ENCODE peak calls at places on chromosomes 16 and 17, in four cellular contexts. One of them, this sample, is unnamed.

GRCh38 chr17:68296217-68297140 is 5.2 kb downstream of the ARSG start:
- DNase-seq in A549: no peak
- DNase-seq in WTC11: no peak
- DNase-seq in K562: no peak
- DNase-seq in this sample: no peak

GRCh38 chr17:60416368-60416925 is 5.8 kb upstream of the CHCT1 start:
- DNase-seq in A549: no peak
- DNase-seq in WTC11: no peak
- DNase-seq in K562: no peak
- DNase-seq in this sample: no peak

GRCh38 chr16:52912565-52913173 is 140.0 kb downstream of the CHD9NB start:
- DNase-seq in A549: peak
- DNase-seq in WTC11: peak
- DNase-seq in K562: peak
- DNase-seq in this sample: peak

GRCh38 chr16:66913711-66914110 is 5.0 kb downstream of the CDH16 start:
- DNase-seq in A549: no peak
- DNase-seq in WTC11: no peak
- DNase-seq in K562: no peak
- DNase-seq in this sample: no peak

GRCh38 chr17:59621771-59622170 is 2.1 kb downstream of the CLTC start:
- DNase-seq in A549: no peak
- DNase-seq in WTC11: no peak
- DNase-seq in K562: no peak
- DNase-seq in this sample: no peak

GRCh38 chr17:43211480-43212402 is at the start of gene TMEM106A:
- DNase-seq in A549: peak
- DNase-seq in WTC11: peak
- DNase-seq in K562: no peak
- DNase-seq in this sample: peak

GRCh38 chr16:59880626-59881025 is 1146.5 kb upstream of the GOT2 start:
- DNase-seq in A549: no peak
- DNase-seq in WTC11: no peak
- DNase-seq in K562: no peak
- DNase-seq in this sample: no peak

GRCh38 chr17:42023524-42024349 is 3.8 kb downstream of the NKIRAS2 start:
- DNase-seq in A549: no peak
- DNase-seq in WTC11: no peak
- DNase-seq in K562: peak
- DNase-seq in this sample: no peak

GRCh38 chr16:67969286-67970039 is 1.0 kb upstream of the SLC12A4 start:
- DNase-seq in A549: no peak
- DNase-seq in WTC11: peak
- DNase-seq in K562: peak
- DNase-seq in this sample: peak

GRCh38 chr16:90031931-90032663 is 12.8 kb upstream of the DBNDD1 start:
- DNase-seq in A549: no peak
- DNase-seq in WTC11: no peak
- DNase-seq in K562: peak
- DNase-seq in this sample: peak

GRCh38 chr16:21227886-21228285 is 5.6 kb upstream of the ANKS4B start:
- DNase-seq in A549: no peak
- DNase-seq in WTC11: no peak
- DNase-seq in K562: no peak
- DNase-seq in this sample: no peak

GRCh38 chr17:50102164-50102991 is 7.2 kb downstream of the PDK2 start:
- DNase-seq in A549: no peak
- DNase-seq in WTC11: no peak
- DNase-seq in K562: no peak
- DNase-seq in this sample: no peak

GRCh38 chr16:70522216-70523000 is 946 bp downstream of the COG4 start:
- DNase-seq in A549: no peak
- DNase-seq in WTC11: no peak
- DNase-seq in K562: no peak
- DNase-seq in this sample: no peak

GRCh38 chr17:73722163-73722562 is 77.9 kb upstream of the SDK2 start:
- DNase-seq in A549: no peak
- DNase-seq in WTC11: no peak
- DNase-seq in K562: no peak
- DNase-seq in this sample: no peak

GRCh38 chr16:31331807-31332301 is 23.1 kb upstream of the ITGAX start:
- DNase-seq in A549: no peak
- DNase-seq in WTC11: no peak
- DNase-seq in K562: peak
- DNase-seq in this sample: no peak

GRCh38 chr17:78166416-78166815 is 2.0 kb upstream of the SYNGR2 start:
- DNase-seq in A549: no peak
- DNase-seq in WTC11: no peak
- DNase-seq in K562: no peak
- DNase-seq in this sample: no peak

GRCh38 chr16:78290498-78291271 is 191.2 kb downstream of the WWOX start:
- DNase-seq in A549: no peak
- DNase-seq in WTC11: no peak
- DNase-seq in K562: no peak
- DNase-seq in this sample: no peak

GRCh38 chr16:66649636-66650205 is 45.2 kb downstream of the CMTM3 start:
- DNase-seq in A549: no peak
- DNase-seq in WTC11: no peak
- DNase-seq in K562: no peak
- DNase-seq in this sample: no peak

GRCh38 chr17:34709108-34709779 is 129.9 kb downstream of the TMEM132E start:
- DNase-seq in A549: no peak
- DNase-seq in WTC11: no peak
- DNase-seq in K562: no peak
- DNase-seq in this sample: no peak

GRCh38 chr17:9726291-9726690 is 65.1 kb downstream of the DHRS7C start:
- DNase-seq in A549: no peak
- DNase-seq in WTC11: no peak
- DNase-seq in K562: no peak
- DNase-seq in this sample: no peak

GRCh38 chr16:4433228-4433627 is 7.6 kb downstream of the DNAJA3 start:
- DNase-seq in A549: no peak
- DNase-seq in WTC11: no peak
- DNase-seq in K562: no peak
- DNase-seq in this sample: no peak

GRCh38 chr16:88931373-88931900 is 45.6 kb downstream of the CBFA2T3 start:
- DNase-seq in A549: no peak
- DNase-seq in WTC11: no peak
- DNase-seq in K562: no peak
- DNase-seq in this sample: no peak

GRCh38 chr16:15031596-15031995 is 24.3 kb downstream of the NTAN1 start:
- DNase-seq in A549: no peak
- DNase-seq in WTC11: no peak
- DNase-seq in K562: no peak
- DNase-seq in this sample: no peak

GRCh38 chr17:30337393-30337999 is 3.6 kb upstream of the TMIGD1 start:
- DNase-seq in A549: no peak
- DNase-seq in WTC11: no peak
- DNase-seq in K562: no peak
- DNase-seq in this sample: no peak

GRCh38 chr17:13765701-13766100 is 164.0 kb upstream of the HS3ST3A1 start:
- DNase-seq in A549: no peak
- DNase-seq in WTC11: no peak
- DNase-seq in K562: no peak
- DNase-seq in this sample: no peak

GRCh38 chr17:1008008-1008761 is 11.3 kb downstream of the TIMM22 start:
- DNase-seq in A549: no peak
- DNase-seq in WTC11: no peak
- DNase-seq in K562: no peak
- DNase-seq in this sample: no peak

GRCh38 chr17:38869647-38870258 is at the start of gene LASP1:
- DNase-seq in A549: peak
- DNase-seq in WTC11: peak
- DNase-seq in K562: peak
- DNase-seq in this sample: peak

GRCh38 chr17:45720386-45720785 is 63.7 kb upstream of the CRHR1 start:
- DNase-seq in A549: no peak
- DNase-seq in WTC11: no peak
- DNase-seq in K562: no peak
- DNase-seq in this sample: no peak

GRCh38 chr17:45718791-45719190 is 65.3 kb upstream of the CRHR1 start:
- DNase-seq in A549: no peak
- DNase-seq in WTC11: no peak
- DNase-seq in K562: no peak
- DNase-seq in this sample: no peak

GRCh38 chr17:45719335-45720071 is 64.6 kb upstream of the CRHR1 start:
- DNase-seq in A549: peak
- DNase-seq in WTC11: peak
- DNase-seq in K562: peak
- DNase-seq in this sample: no peak

DNA sequence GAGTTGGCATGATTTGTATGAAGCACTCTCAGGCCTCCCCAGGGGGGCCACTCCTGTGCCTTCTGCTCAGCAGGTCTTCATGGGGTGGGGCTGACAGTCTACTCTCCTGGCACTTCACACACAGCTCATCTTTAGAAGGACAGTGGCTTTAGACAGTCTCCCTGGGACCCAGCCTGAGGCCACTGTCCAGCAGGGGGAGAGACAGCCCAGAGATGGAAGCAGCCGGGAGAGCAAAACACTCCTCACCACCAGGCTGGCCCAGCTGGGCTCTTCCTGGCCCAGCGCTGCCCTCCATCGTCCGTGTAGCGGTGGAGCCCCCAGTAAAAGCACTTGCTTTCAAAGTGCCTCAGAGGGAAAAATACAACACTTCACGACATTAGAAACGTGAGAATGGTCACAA is 62.0 kb upstream of the CRHR1 start:
- DNase-seq in A549: peak
- DNase-seq in WTC11: peak
- DNase-seq in K562: peak
- DNase-seq in this sample: no peak
- TF ChIP-seq JUN in A549: no peak
- TF ChIP-seq JUN in WTC11: no peak
- TF ChIP-seq JUN in K562: no peak
- TF ChIP-seq JUN in this sample: no peak

GRCh38 chr17:36850794-36851193 is 86.5 kb upstream of the LHX1 start:
- DNase-seq in A549: peak
- DNase-seq in WTC11: no peak
- DNase-seq in K562: peak
- DNase-seq in this sample: peak

GRCh38 chr17:36848008-36848902 is 89.0 kb upstream of the LHX1 start:
- DNase-seq in A549: no peak
- DNase-seq in WTC11: no peak
- DNase-seq in K562: no peak
- DNase-seq in this sample: no peak

GRCh38 chr17:36851230-36851629 is 86.0 kb upstream of the LHX1 start:
- DNase-seq in A549: peak
- DNase-seq in WTC11: no peak
- DNase-seq in K562: no peak
- DNase-seq in this sample: peak

GRCh38 chr17:36847293-36847645 is 90.0 kb upstream of the LHX1 start:
- DNase-seq in A549: no peak
- DNase-seq in WTC11: no peak
- DNase-seq in K562: no peak
- DNase-seq in this sample: no peak

DNA sequence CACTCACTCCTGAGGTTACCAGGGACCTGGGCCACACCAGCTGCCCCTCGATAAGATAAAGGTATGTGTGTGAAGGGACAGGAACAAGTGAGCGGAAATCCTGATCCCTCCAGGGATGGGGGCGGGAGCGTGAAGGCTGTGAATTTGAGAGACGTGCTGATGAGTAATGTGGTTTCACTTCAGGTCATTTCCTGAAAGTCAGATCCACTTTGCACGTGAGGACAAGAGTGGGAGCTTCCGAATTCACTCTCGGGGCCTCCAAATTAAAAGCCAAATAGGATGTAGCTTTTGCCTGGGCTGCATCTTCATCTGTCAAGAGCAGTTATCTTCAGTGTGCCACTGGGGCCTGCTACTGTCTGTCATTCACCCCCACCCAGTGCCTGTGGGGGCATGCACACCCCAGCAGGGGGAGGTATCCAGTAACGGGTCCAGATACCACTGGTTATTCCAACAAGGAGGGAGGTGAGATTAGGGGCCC is 87.4 kb upstream of the LHX1 start:
- DNase-seq in A549: peak
- DNase-seq in WTC11: no peak
- DNase-seq in K562: peak
- DNase-seq in this sample: peak
- TF ChIP-seq CTCF in A549: no peak
- TF ChIP-seq CTCF in WTC11: no peak
- TF ChIP-seq CTCF in K562: peak
- TF ChIP-seq CTCF in this sample: no peak

GRCh38 chr17:48241131-48241591 is 133.6 kb downstream of the SNX11 start:
- DNase-seq in A549: peak
- DNase-seq in WTC11: no peak
- DNase-seq in K562: peak
- DNase-seq in this sample: peak
- TF ChIP-seq JUN in A549: no peak
- TF ChIP-seq JUN in WTC11: no peak
- TF ChIP-seq JUN in K562: no peak
- TF ChIP-seq JUN in this sample: peak

GRCh38 chr16:11880047-11880446 is 28.7 kb upstream of the RSL1D1 start:
- DNase-seq in A549: no peak
- DNase-seq in WTC11: no peak
- DNase-seq in K562: no peak
- DNase-seq in this sample: no peak
- TF ChIP-seq CTCF in A549: no peak
- TF ChIP-seq CTCF in WTC11: no peak
- TF ChIP-seq CTCF in K562: no peak
- TF ChIP-seq CTCF in this sample: no peak

GRCh38 chr17:75683467-75684041 is 16.4 kb downstream of the SAP30BP start:
- DNase-seq in A549: peak
- DNase-seq in WTC11: no peak
- DNase-seq in K562: peak
- DNase-seq in this sample: no peak

GRCh38 chr17:75679706-75680201 is 12.6 kb downstream of the SAP30BP start:
- DNase-seq in A549: peak
- DNase-seq in WTC11: no peak
- DNase-seq in K562: no peak
- DNase-seq in this sample: peak

GRCh38 chr17:75680431-75680830 is 13.3 kb downstream of the SAP30BP start:
- DNase-seq in A549: no peak
- DNase-seq in WTC11: no peak
- DNase-seq in K562: no peak
- DNase-seq in this sample: no peak

GRCh38 chr17:75684249-75684648 is 17.1 kb downstream of the SAP30BP start:
- DNase-seq in A549: no peak
- DNase-seq in WTC11: no peak
- DNase-seq in K562: peak
- DNase-seq in this sample: peak

DNA sequence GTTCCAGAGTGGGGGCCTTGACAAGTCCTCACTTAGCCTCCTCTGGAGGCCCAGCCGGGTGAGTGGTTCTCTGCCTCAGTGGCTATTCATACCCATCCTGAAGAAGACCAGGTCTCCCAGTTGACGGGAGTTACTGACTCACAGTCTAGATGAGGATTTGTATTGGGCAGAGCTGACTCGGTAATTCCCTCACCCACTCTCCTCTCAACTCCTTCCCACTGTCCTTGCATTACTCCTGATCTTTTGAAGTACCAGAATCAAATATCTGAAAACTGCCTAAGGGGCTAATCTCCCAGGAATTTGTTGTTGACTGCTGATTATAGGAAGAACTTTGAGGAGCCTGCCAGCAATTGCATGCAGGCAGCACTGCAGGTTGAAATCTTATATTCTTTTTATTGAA is 14.2 kb downstream of the SAP30BP start:
- DNase-seq in A549: no peak
- DNase-seq in WTC11: no peak
- DNase-seq in K562: no peak
- DNase-seq in this sample: no peak
- TF ChIP-seq JUN in A549: no peak
- TF ChIP-seq JUN in WTC11: no peak
- TF ChIP-seq JUN in K562: no peak
- TF ChIP-seq JUN in this sample: no peak

GRCh38 chr16:80974649-80975376 is 31.9 kb downstream of the CMC2 start:
- DNase-seq in A549: peak
- DNase-seq in WTC11: no peak
- DNase-seq in K562: no peak
- DNase-seq in this sample: peak
- TF ChIP-seq CTCF in A549: peak
- TF ChIP-seq CTCF in WTC11: peak
- TF ChIP-seq CTCF in K562: peak
- TF ChIP-seq CTCF in this sample: peak